ENCODE peak calls at places on chromosomes 11 and 22, in four cellular contexts. O, L, U and G are unnamed samples.

GRCh38 chr11:98495601-98496000 is 525.1 kb upstream of the CNTN5 start:
- DNase-seq in L (no peak), O (no peak), U (no peak), G (no peak)

GRCh38 chr11:122202951-122203456 is 87.0 kb upstream of the BLID start:
- DNase-seq in L (peak), O (peak), U (peak), G (no peak)

GRCh38 chr22:42613869-42614268 is 814 bp downstream of the POLDIP3 start:
- DNase-seq in U (no peak), O (no peak), L (no peak), G (no peak)

GRCh38 chr11:96328395-96329010 is 14.5 kb downstream of the MAML2 start:
- DNase-seq in L (peak), O (no peak), U (no peak), G (no peak)

GRCh38 chr11:8765294-8765693 is 82.7 kb downstream of the RPL27A start:
- DNase-seq in U (no peak), L (peak), O (no peak), G (no peak)

GRCh38 chr11:44950036-44950624 is 553 bp downstream of the TP53I11 start:
- DNase-seq in O (no peak), U (no peak), L (no peak), G (no peak)

GRCh38 chr11:59222464-59223065 is 9.8 kb upstream of the MPEG1 start:
- DNase-seq in U (no peak), L (no peak), O (no peak), G (no peak)

GRCh38 chr22:42994917-42995562 is 19.9 kb downstream of the PACSIN2 start:
- DNase-seq in U (peak), L (peak), O (no peak), G (peak)

GRCh38 chr22:42805016-42805997 is 51.8 kb downstream of the ARFGAP3 start:
- DNase-seq in L (peak), O (no peak), U (no peak), G (no peak)

GRCh38 chr11:79066456-79067354 is 374.1 kb downstream of the TENM4 start:
- DNase-seq in L (no peak), U (no peak), O (no peak), G (no peak)

GRCh38 chr22:19739911-19740449 is 16.6 kb downstream of the GP1BB start:
- DNase-seq in L (no peak), U (no peak), O (no peak), G (no peak)

GRCh38 chr22:41229730-41230398 is 10.9 kb downstream of the CHADL start:
- DNase-seq in O (no peak), L (no peak), U (no peak), G (no peak)

GRCh38 chr22:37126383-37126782 is 16.9 kb upstream of the TMPRSS6 start:
- DNase-seq in U (no peak), O (peak), L (no peak), G (no peak)

GRCh38 chr22:24086310-24086709 is 75.2 kb downstream of the CABIN1 start:
- DNase-seq in O (no peak), L (no peak), U (no peak), G (no peak)

GRCh38 chr11:27438595-27438981 is 34.0 kb downstream of the LGR4 start:
- DNase-seq in O (no peak), L (no peak), U (no peak), G (no peak)

GRCh38 chr11:1197431-1197885 is 25.4 kb upstream of the MUC5B start:
- DNase-seq in L (no peak), O (no peak), U (no peak), G (no peak)

GRCh38 chr11:11400635-11401232 is 47.7 kb upstream of the CSNK2A3 start:
- DNase-seq in O (peak), L (no peak), U (no peak), G (no peak)

GRCh38 chr11:104582431-104582830 is 315.8 kb downstream of the CASP12 start:
- DNase-seq in L (no peak), U (no peak), O (no peak), G (no peak)

GRCh38 chr11:72040497-72041363 is 39.6 kb downstream of the NUMA1 start:
- DNase-seq in U (peak), O (peak), L (peak), G (peak)

GRCh38 chr22:30421695-30422480 is 3.7 kb upstream of the MTFP1 start:
- DNase-seq in L (no peak), U (no peak), O (no peak), G (no peak)

GRCh38 chr22:30422481-30423295 is 2.9 kb upstream of the MTFP1 start:
- DNase-seq in U (peak), L (peak), O (peak), G (peak)

GRCh38 chr22:30423959-30424380 is 1.6 kb upstream of the MTFP1 start:
- DNase-seq in U (peak), L (peak), O (peak), G (peak)

GRCh38 chr22:30423296-30423958 is 2.1 kb upstream of the MTFP1 start:
- DNase-seq in L (no peak), O (no peak), U (no peak), G (no peak)

GRCh38 chr22:30420401-30421178 is 5.0 kb upstream of the MTFP1 start:
- DNase-seq in U (peak), L (peak), O (no peak), G (peak)
- H3K4me3 ChIP-seq in U (no peak), L (no peak), O (no peak), G (no peak)

DNA sequence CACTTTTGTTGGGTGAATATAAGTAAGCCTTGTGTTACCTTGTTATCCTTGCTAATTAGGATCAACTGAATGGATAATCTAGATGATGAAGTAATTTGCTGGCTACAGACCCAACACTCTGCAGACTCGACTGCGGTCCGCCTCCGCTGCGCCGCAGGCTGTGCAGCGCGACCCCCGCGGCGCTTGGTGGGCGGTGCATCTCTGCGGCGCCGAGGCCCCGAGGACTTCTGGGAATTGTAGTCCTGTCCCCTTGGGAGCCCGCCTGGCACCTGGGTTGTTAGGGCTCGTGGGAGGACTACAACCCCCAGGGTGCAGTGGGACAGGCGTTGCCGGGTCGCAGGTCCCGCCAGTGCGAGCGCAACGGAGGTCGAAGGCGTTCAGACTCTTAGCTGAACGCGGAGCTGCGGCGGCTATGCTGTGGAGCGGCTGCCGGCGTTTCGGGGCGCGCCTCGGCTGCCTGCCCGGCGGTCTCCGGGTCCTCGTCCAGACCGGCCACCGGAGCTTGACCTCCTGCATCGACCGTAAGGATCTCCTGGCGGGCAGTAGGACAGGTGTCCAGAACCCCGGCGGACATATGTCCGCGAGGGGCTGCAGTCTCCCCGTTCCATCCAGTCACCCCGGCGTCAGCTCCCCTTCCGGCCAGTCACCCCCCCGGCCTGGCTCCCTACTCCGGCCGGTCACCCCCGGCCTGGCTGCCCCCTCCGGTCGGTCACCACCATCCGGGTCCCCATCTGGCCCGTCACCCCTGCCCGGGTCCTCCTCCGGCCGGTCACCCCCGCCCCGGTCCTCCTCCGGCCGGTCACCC is at the start of the genes ACAD8 and THYN1:
- DNase-seq in O (peak), L (peak), U (peak), G (peak)
- TF ChIP-seq CTCF in O (no peak), L (no peak), U (no peak), G (peak)

GRCh38 chr11:66291706-66292542 is at the start of gene TMEM151A:
- DNase-seq in L (no peak), U (no peak), O (no peak), G (no peak)
- H3K4me3 ChIP-seq in L (no peak), U (peak), O (peak), G (peak)

DNA sequence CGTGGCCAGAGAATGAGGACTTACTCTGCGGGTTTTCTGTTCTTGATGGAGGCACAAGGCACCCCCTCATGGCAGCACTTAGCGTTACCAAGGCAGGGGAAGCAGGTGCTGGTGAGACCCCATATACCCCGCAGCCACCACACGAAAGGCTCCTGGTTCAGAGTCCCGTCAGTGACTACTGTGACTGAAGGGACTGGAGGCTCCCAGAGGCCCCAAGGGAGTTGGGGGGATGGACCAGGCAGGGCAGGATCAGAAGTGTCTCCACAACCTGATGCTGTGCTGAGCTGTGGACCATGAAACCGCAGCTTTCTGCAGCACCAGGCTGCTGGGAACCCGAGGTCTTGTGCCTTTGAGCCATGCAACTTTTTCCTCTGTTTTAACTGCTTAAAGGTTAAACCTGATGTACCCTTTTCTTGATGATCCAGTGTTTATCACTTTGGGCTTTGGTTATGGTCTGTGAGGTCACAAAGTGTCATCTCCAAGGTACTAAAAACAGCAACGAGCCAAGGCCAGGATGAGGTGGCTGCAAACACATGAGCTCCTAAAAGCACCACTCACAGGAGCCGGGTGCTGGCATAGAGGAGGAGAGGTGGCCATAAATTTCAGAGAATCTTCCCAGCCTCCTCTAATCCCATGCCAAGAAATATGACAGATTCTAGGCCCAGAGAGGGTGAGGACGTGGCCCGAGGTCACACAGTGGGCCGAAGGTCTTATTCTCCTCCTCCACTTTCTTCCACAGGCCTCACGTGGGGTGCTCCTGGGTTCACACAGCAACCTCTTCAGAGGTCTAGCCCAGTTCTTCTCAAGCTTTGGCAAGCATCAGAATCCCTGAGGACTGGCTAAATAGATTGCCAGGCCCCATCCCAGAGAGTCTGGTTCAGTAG is 4.2 kb upstream of the LRRC32 start:
- DNase-seq in U (no peak), L (no peak), O (no peak), G (no peak)
- TF ChIP-seq CTCF in U (no peak), L (peak), O (peak), G (no peak)

DNA sequence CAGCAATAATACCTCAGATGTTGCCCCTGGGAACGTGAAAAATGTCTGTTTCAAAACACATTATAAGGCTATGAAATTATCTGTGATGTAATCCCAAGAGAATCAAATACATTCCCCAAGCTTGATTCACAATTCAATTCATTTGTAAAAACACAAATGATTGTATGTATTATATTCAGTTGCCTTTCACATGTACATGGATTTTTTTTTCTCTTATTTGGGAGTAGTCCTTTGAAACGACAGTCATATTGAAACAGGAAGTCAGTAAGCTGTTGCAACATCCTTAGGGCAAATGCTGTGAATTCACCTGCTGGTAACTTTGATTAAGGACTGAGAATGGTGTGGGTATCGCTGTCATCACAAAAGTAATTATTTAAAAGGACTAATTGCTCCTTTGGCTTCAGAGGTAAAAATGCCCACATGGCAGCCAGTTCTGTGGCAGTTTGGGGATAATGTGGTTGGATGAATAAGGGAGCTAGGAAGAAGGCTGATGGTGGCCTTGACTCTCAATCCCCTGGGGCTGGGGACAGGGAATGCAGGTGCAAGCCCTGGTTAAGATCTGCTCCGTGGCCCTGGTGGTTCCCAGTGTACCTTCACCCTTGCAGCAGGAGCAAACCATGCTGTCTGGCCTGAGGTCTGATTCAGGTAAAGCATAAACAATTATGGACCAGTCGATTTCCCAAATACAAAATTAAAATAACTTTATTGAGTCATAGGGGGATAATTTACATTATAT is 13.3 kb downstream of the EHF start:
- DNase-seq in O (no peak), L (no peak), U (peak), G (no peak)
- H3K4me3 ChIP-seq in O (no peak), L (no peak), U (no peak), G (no peak)

GRCh38 chr11:82752801-82753200 is 19.1 kb upstream of the FAM181B start:
- DNase-seq in O (no peak), L (no peak), U (no peak), G (no peak)
- TF ChIP-seq CTCF in O (no peak), L (no peak), U (no peak), G (no peak)